ENCODE peak calls at places on chromosomes 16 and 17, in eight cellular contexts. One of them, this sample, is unnamed.
A peak's percentile ranks its signal among the peaks of the same experiment; 100 is the strongest.

GRCh38 chr16:87002717-87003413 is 314.3 kb downstream of the C16orf95 start:
- DNase-seq in dorsolateral prefrontal cortex: no peak
- DNase-seq in lower leg skin: no peak
- DNase-seq in AG10803: peak; percentile 63
- DNase-seq in A549: no peak
- DNase-seq in IMR-90: peak; percentile 70
- DNase-seq in retinal pigment epithelial cell: no peak
- DNase-seq in thoracic aorta: no peak
- DNase-seq in this sample: peak; percentile 49

GRCh38 chr16:65975049-65975708 is 391.3 kb upstream of the CDH5 start:
- DNase-seq in dorsolateral prefrontal cortex: no peak
- DNase-seq in lower leg skin: no peak
- DNase-seq in AG10803: peak; percentile 67
- DNase-seq in A549: no peak
- DNase-seq in IMR-90: peak; percentile 86
- DNase-seq in retinal pigment epithelial cell: no peak
- DNase-seq in thoracic aorta: no peak
- DNase-seq in this sample: peak; percentile 66

GRCh38 chr17:75783803-75784472 is 668 bp upstream of the UNK start:
- DNase-seq in dorsolateral prefrontal cortex: no peak
- DNase-seq in lower leg skin: peak; percentile 93
- DNase-seq in AG10803: no peak
- DNase-seq in A549: no peak
- DNase-seq in IMR-90: no peak
- DNase-seq in retinal pigment epithelial cell: no peak
- DNase-seq in thoracic aorta: no peak
- DNase-seq in this sample: no peak

GRCh38 chr17:13825526-13826040 is 223.9 kb upstream of the HS3ST3A1 start:
- DNase-seq in dorsolateral prefrontal cortex: no peak
- DNase-seq in lower leg skin: no peak
- DNase-seq in AG10803: peak; percentile 61
- DNase-seq in A549: no peak
- DNase-seq in IMR-90: no peak
- DNase-seq in retinal pigment epithelial cell: no peak
- DNase-seq in thoracic aorta: no peak
- DNase-seq in this sample: no peak

GRCh38 chr16:72637306-72637705 is 410.6 kb downstream of the ZFHX3 start:
- DNase-seq in dorsolateral prefrontal cortex: no peak
- DNase-seq in lower leg skin: no peak
- DNase-seq in AG10803: peak; percentile 79
- DNase-seq in A549: no peak
- DNase-seq in IMR-90: peak; percentile 77
- DNase-seq in retinal pigment epithelial cell: peak; percentile 22
- DNase-seq in thoracic aorta: no peak
- DNase-seq in this sample: peak; percentile 79

GRCh38 chr16:1137604-1138003 is 15.3 kb upstream of the CACNA1H start:
- DNase-seq in dorsolateral prefrontal cortex: no peak
- DNase-seq in lower leg skin: no peak
- DNase-seq in AG10803: peak; percentile 34
- DNase-seq in A549: no peak
- DNase-seq in IMR-90: peak; percentile 57
- DNase-seq in retinal pigment epithelial cell: no peak
- DNase-seq in thoracic aorta: no peak
- DNase-seq in this sample: no peak

GRCh38 chr16:86421995-86422394 is 88.3 kb upstream of the FOXF1 start:
- DNase-seq in dorsolateral prefrontal cortex: no peak
- DNase-seq in lower leg skin: no peak
- DNase-seq in AG10803: no peak
- DNase-seq in A549: no peak
- DNase-seq in IMR-90: no peak
- DNase-seq in retinal pigment epithelial cell: no peak
- DNase-seq in thoracic aorta: no peak
- DNase-seq in this sample: no peak

GRCh38 chr17:42744283-42744805 is 496 bp downstream of the EZH1 start:
- DNase-seq in dorsolateral prefrontal cortex: peak; percentile 77
- DNase-seq in lower leg skin: peak; percentile 95
- DNase-seq in AG10803: peak; percentile 56
- DNase-seq in A549: peak; percentile 80
- DNase-seq in IMR-90: peak; percentile 41
- DNase-seq in retinal pigment epithelial cell: no peak
- DNase-seq in thoracic aorta: peak; percentile 28
- DNase-seq in this sample: peak; percentile 44

GRCh38 chr17:39227364-39227919 is 1.7 kb upstream of the STAC2 start:
- DNase-seq in dorsolateral prefrontal cortex: no peak
- DNase-seq in lower leg skin: no peak
- DNase-seq in AG10803: no peak
- DNase-seq in A549: no peak
- DNase-seq in IMR-90: no peak
- DNase-seq in retinal pigment epithelial cell: no peak
- DNase-seq in thoracic aorta: no peak
- DNase-seq in this sample: no peak

GRCh38 chr16:14628806-14629611 is 1.1 kb downstream of the PARN start:
- DNase-seq in dorsolateral prefrontal cortex: no peak
- DNase-seq in lower leg skin: no peak
- DNase-seq in AG10803: no peak
- DNase-seq in A549: no peak
- DNase-seq in IMR-90: no peak
- DNase-seq in retinal pigment epithelial cell: no peak
- DNase-seq in thoracic aorta: no peak
- DNase-seq in this sample: peak; percentile 7

GRCh38 chr17:27293359-27293897 is 486 bp upstream of the WSB1 start:
- DNase-seq in dorsolateral prefrontal cortex: no peak
- DNase-seq in lower leg skin: no peak
- DNase-seq in AG10803: no peak
- DNase-seq in A549: no peak
- DNase-seq in IMR-90: no peak
- DNase-seq in retinal pigment epithelial cell: no peak
- DNase-seq in thoracic aorta: no peak
- DNase-seq in this sample: no peak

GRCh38 chr17:18185832-18186231 is 2.2 kb downstream of the ALKBH5 start:
- DNase-seq in dorsolateral prefrontal cortex: no peak
- DNase-seq in lower leg skin: no peak
- DNase-seq in AG10803: no peak
- DNase-seq in A549: no peak
- DNase-seq in IMR-90: peak; percentile 43
- DNase-seq in retinal pigment epithelial cell: no peak
- DNase-seq in thoracic aorta: no peak
- DNase-seq in this sample: no peak

GRCh38 chr16:54268766-54269165 is 17.8 kb downstream of the IRX3 start:
- DNase-seq in dorsolateral prefrontal cortex: no peak
- DNase-seq in lower leg skin: peak; percentile 32
- DNase-seq in AG10803: no peak
- DNase-seq in A549: no peak
- DNase-seq in IMR-90: no peak
- DNase-seq in retinal pigment epithelial cell: no peak
- DNase-seq in thoracic aorta: no peak
- DNase-seq in this sample: no peak

GRCh38 chr16:81448154-81449131 is 3.8 kb downstream of the CMIP start:
- DNase-seq in dorsolateral prefrontal cortex: no peak
- DNase-seq in lower leg skin: no peak
- DNase-seq in AG10803: no peak
- DNase-seq in A549: no peak
- DNase-seq in IMR-90: no peak
- DNase-seq in retinal pigment epithelial cell: no peak
- DNase-seq in thoracic aorta: no peak
- DNase-seq in this sample: no peak

DNA sequence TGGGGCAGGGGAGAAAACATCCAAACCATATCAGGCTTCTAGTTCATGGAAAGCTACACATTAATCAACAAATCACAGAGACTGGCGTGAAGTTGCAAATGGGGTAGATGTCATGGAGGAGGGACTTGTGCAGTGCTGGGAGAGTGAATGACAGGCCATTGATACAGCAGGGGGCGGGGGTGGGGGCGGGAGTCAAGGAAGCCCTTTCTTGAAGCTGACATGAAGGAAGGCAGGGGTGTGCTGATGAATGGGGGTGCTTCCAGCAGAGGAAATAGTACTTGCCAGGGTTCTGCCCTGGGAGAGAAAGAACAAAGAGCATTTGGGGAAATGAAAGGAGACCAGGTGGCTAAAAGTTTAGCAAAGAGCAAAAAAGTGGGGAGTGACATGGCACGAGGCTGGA is 269.9 kb downstream of the SHISA9 start:
- DNase-seq in dorsolateral prefrontal cortex: no peak
- DNase-seq in lower leg skin: no peak
- DNase-seq in AG10803: no peak
- DNase-seq in A549: no peak
- DNase-seq in IMR-90: no peak
- DNase-seq in retinal pigment epithelial cell: no peak
- DNase-seq in thoracic aorta: no peak
- DNase-seq in this sample: no peak
- H3K4me3 ChIP-seq in dorsolateral prefrontal cortex: no peak overlapping the region
- H3K4me3 ChIP-seq in lower leg skin: no peak overlapping the region
- H3K4me3 ChIP-seq in AG10803: no peak overlapping the region
- H3K4me3 ChIP-seq in A549: no peak overlapping the region
- H3K4me3 ChIP-seq in IMR-90: no peak overlapping the region
- H3K4me3 ChIP-seq in retinal pigment epithelial cell: no peak overlapping the region
- H3K4me3 ChIP-seq in thoracic aorta: no peak overlapping the region
- H3K4me3 ChIP-seq in this sample: no peak overlapping the region

GRCh38 chr17:9628509-9628908 is 16.8 kb upstream of the USP43 start:
- DNase-seq in dorsolateral prefrontal cortex: no peak
- DNase-seq in lower leg skin: no peak
- DNase-seq in AG10803: no peak
- DNase-seq in A549: no peak
- DNase-seq in IMR-90: no peak
- DNase-seq in retinal pigment epithelial cell: no peak
- DNase-seq in thoracic aorta: no peak
- DNase-seq in this sample: no peak

DNA sequence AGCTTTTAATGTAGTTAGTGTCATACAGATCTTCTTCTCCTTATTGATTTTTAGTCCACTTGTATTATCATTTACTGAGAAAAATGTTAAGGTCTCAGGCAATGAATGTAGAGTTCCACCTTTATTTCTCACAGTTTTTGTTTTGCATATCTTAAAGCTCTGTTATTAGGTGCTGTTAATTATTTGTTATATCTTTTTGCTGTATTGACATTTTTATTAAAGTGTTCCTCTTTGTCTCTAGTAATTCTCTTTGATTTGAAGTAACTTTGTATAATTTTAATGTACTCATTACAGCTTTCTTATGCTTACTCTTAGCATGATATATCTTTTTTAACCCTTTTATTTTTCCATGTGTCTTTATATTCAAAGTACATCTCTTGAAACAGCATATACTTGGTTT is 22.4 kb upstream of the USP43 start:
- DNase-seq in dorsolateral prefrontal cortex: no peak
- DNase-seq in lower leg skin: no peak
- DNase-seq in AG10803: no peak
- DNase-seq in A549: no peak
- DNase-seq in IMR-90: no peak
- DNase-seq in retinal pigment epithelial cell: no peak
- DNase-seq in thoracic aorta: no peak
- DNase-seq in this sample: no peak
- TF ChIP-seq CTCF in dorsolateral prefrontal cortex: no peak
- TF ChIP-seq CTCF in lower leg skin: no peak
- TF ChIP-seq CTCF in AG10803: no peak
- TF ChIP-seq CTCF in A549: no peak
- TF ChIP-seq CTCF in IMR-90: no peak
- TF ChIP-seq CTCF in retinal pigment epithelial cell: no peak
- TF ChIP-seq CTCF in thoracic aorta: no peak
- TF ChIP-seq CTCF in this sample: no peak

GRCh38 chr16:17784073-17784472 is 313.3 kb upstream of the XYLT1 start:
- DNase-seq in dorsolateral prefrontal cortex: no peak
- DNase-seq in lower leg skin: no peak
- DNase-seq in AG10803: peak; percentile 45
- DNase-seq in A549: no peak
- DNase-seq in IMR-90: peak; percentile 56
- DNase-seq in retinal pigment epithelial cell: no peak
- DNase-seq in thoracic aorta: no peak
- DNase-seq in this sample: peak; percentile 16
- H3K4me3 ChIP-seq in dorsolateral prefrontal cortex: no peak overlapping the region
- H3K4me3 ChIP-seq in lower leg skin: no peak overlapping the region
- H3K4me3 ChIP-seq in AG10803: no peak overlapping the region
- H3K4me3 ChIP-seq in A549: no peak overlapping the region
- H3K4me3 ChIP-seq in IMR-90: no peak overlapping the region
- H3K4me3 ChIP-seq in retinal pigment epithelial cell: no peak overlapping the region
- H3K4me3 ChIP-seq in thoracic aorta: no peak overlapping the region
- H3K4me3 ChIP-seq in this sample: no peak overlapping the region

GRCh38 chr16:26963109-26963508 is 103.6 kb upstream of the C16orf82 start:
- DNase-seq in dorsolateral prefrontal cortex: no peak
- DNase-seq in lower leg skin: no peak
- DNase-seq in AG10803: peak; percentile 16
- DNase-seq in A549: no peak
- DNase-seq in IMR-90: peak; percentile 36
- DNase-seq in retinal pigment epithelial cell: no peak
- DNase-seq in thoracic aorta: no peak
- DNase-seq in this sample: peak; percentile 14
- TF ChIP-seq CTCF in dorsolateral prefrontal cortex: no peak
- TF ChIP-seq CTCF in lower leg skin: no peak
- TF ChIP-seq CTCF in AG10803: peak; percentile 42
- TF ChIP-seq CTCF in A549: no peak
- TF ChIP-seq CTCF in IMR-90: peak; percentile 43
- TF ChIP-seq CTCF in retinal pigment epithelial cell: no peak
- TF ChIP-seq CTCF in thoracic aorta: no peak
- TF ChIP-seq CTCF in this sample: peak; percentile 20

DNA sequence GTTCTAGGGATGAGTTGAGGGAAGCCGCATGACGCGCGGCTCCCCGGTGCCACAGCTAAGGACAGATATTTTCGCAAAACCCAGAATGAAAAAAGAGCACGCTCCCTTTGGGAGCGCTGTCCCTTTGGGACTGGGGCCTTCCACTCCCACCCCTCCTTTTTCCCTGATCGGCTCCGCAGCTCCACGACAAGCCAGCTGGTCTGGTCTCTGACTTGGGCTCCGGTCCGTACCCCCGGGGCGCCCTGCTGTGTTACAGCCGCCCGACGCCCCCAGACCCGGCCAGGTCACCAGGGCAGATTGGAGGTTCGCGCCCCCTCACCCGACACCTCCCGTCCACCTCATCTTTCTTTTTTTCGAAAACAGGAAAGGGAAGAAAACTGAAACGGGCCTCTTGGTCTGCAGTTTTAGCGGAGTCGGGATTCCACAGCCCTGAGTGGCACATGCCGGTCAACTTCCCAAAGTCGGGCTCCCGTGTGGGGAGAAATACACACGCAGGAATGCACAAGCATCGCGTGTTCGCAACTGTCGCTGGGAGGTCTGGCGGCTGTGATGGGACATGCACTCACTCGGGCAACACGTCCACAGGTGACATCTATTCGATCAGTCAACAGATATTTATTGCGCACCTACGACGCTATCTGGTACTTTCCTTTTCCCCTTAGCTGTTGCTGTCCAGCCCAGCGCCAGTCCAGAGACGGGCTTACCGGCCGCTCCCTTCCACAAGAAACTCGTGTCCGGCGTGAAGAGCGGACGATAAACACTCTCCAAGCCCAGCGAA is 3.9 kb upstream of the SOX9 start:
- DNase-seq in dorsolateral prefrontal cortex: no peak
- DNase-seq in lower leg skin: peak; percentile 83
- DNase-seq in AG10803: no peak
- DNase-seq in A549: no peak
- DNase-seq in IMR-90: peak; percentile 30
- DNase-seq in retinal pigment epithelial cell: no peak
- DNase-seq in thoracic aorta: no peak
- DNase-seq in this sample: peak; percentile 34
- H3K4me3 ChIP-seq in dorsolateral prefrontal cortex: peak overlapping the region; percentile 84
- H3K4me3 ChIP-seq in lower leg skin: no peak overlapping the region
- H3K4me3 ChIP-seq in AG10803: peak overlapping the region; percentile 61
- H3K4me3 ChIP-seq in A549: peak overlapping the region; percentile 35
- H3K4me3 ChIP-seq in IMR-90: peak overlapping the region; percentile 47
- H3K4me3 ChIP-seq in retinal pigment epithelial cell: peak overlapping the region; percentile 54
- H3K4me3 ChIP-seq in thoracic aorta: peak overlapping the region; percentile 50
- H3K4me3 ChIP-seq in this sample: peak overlapping the region; percentile 43